ENCODE peak calls at places on chromosomes 7 and 10, in ten cellular contexts. Q is NCI-H1092 treated with DMSO at 0.1 percent for 48 hours; K is stimulated activated CD4-positive, alpha-beta T cell treated with anti-CD3 and anti-CD28 coated beads, Interleukin-4, amount 100 ng/mL, for 1 hour; G is amygdala; Y is A172; Z is AG04449; T is activated naive CD4-positive, alpha-beta T cell; R is skeletal muscle cell; F is activated CD8-positive, alpha-beta memory T cell treated with anti-CD3 and anti-CD28 coated beads for 24 hours; E is myocyte. V is an unnamed sample.

GRCh38 chr10:94293344-94293743 is 69.4 kb downstream of the NOC3L start:
- DNase-seq in E (no peak), Z (no peak), K (no peak), G (no peak), F (no peak), Q (no peak), T (no peak), Y (no peak), R (no peak), V (peak)

GRCh38 chr10:131238669-131239280 is 72.7 kb downstream of the TCERG1L start:
- DNase-seq in E (no peak), F (no peak), Y (no peak), R (no peak), T (no peak), Z (no peak), Q (no peak), K (no peak), G (no peak), V (no peak)

GRCh38 chr10:70666960-70667798 is 5.1 kb upstream of the ADAMTS14 start:
- DNase-seq in T (no peak), E (peak), K (no peak), F (no peak), R (no peak), Z (no peak), Q (no peak), G (no peak), Y (peak), V (no peak)

GRCh38 chr7:159040146-159040545 is 104.5 kb downstream of the VIPR2 start:
- DNase-seq in E (peak), Y (no peak), Z (no peak), R (no peak), F (peak), G (no peak), K (no peak), T (no peak), Q (no peak), V (no peak)

GRCh38 chr7:123682690-123683089 is 27.0 kb downstream of the LMOD2 start:
- DNase-seq in Z (peak), F (no peak), Y (peak), Q (peak), T (no peak), G (no peak), E (peak), K (no peak), R (peak), V (peak)

GRCh38 chr10:11506247-11506789 is 105.1 kb downstream of the USP6NL start:
- DNase-seq in Y (no peak), R (no peak), G (no peak), Z (no peak), Q (no peak), E (no peak), F (no peak), K (no peak), T (no peak), V (no peak)

GRCh38 chr10:127997937-127998336 is 91.0 kb downstream of the PTPRE start:
- DNase-seq in G (no peak), F (no peak), Z (no peak), T (no peak), Y (no peak), E (no peak), R (no peak), K (no peak), Q (no peak), V (no peak)

GRCh38 chr10:77915299-77916105 is 11.1 kb downstream of the DLG5 start:
- DNase-seq in E (no peak), Q (no peak), R (no peak), Z (no peak), T (no peak), F (no peak), K (no peak), G (no peak), Y (no peak), V (no peak)

GRCh38 chr7:32074787-32075570 is 4.8 kb upstream of the PDE1C start:
- DNase-seq in Q (no peak), G (peak), F (no peak), K (no peak), T (no peak), R (no peak), Z (no peak), E (no peak), Y (no peak), V (no peak)

GRCh38 chr7:90760892-90761291 is 164.8 kb downstream of the CDK14 start:
- DNase-seq in F (no peak), Y (no peak), Z (no peak), E (no peak), Q (no peak), R (no peak), T (no peak), G (no peak), K (no peak), V (no peak)

GRCh38 chr7:111711426-111712065 is 149.3 kb upstream of the IMMP2L start:
- DNase-seq in F (no peak), Y (no peak), R (no peak), Q (no peak), Z (no peak), G (no peak), K (no peak), E (peak), T (no peak), V (no peak)

GRCh38 chr7:27139335-27140107 is 4.0 kb downstream of the HOXA5 start:
- DNase-seq in Z (no peak), Q (no peak), Y (no peak), F (no peak), K (no peak), E (no peak), G (no peak), R (no peak), T (no peak), V (no peak)

GRCh38 chr7:102260856-102261255 is 25.8 kb upstream of the SH2B2 start:
- DNase-seq in F (no peak), Q (no peak), G (peak), T (no peak), K (no peak), Y (no peak), E (peak), R (no peak), Z (no peak), V (peak)

GRCh38 chr10:90435296-90435695 is 422.5 kb downstream of the HTR7 start:
- DNase-seq in Z (no peak), K (no peak), E (no peak), F (no peak), G (no peak), R (no peak), T (no peak), Y (no peak), Q (no peak), V (no peak)

GRCh38 chr10:89163265-89163995 is 43.7 kb downstream of the CH25H start:
- DNase-seq in T (peak), G (no peak), K (peak), Y (no peak), Z (no peak), F (peak), E (no peak), R (no peak), Q (no peak), V (no peak)